ENCODE peak calls at places on chromosomes 4 and X, in four cellular contexts. O is H1, T is H9, V is mesendoderm. Z is an unnamed sample.
A peak's percentile ranks its signal among the peaks of the same experiment; 100 is the strongest.

GRCh38 chr4:182975806-182976205 is 58.6 kb upstream of the DCTD start:
- DNase-seq in O (no peak), T (no peak), V (no peak), Z (peak; percentile 90)

GRCh38 chrX:72716766-72717165 is 2.7 kb upstream of the PHKA1 start:
- DNase-seq in O (no peak), T (no peak), V (no peak), Z (peak; percentile 26)

GRCh38 chrX:149825424-149825823 is 43.7 kb downstream of the MAGEA9 start:
- DNase-seq in O (no peak), T (peak; percentile 68), V (peak; percentile 54), Z (no peak)

GRCh38 chrX:103831803-103832544 is at the start of gene RAB9B:
- DNase-seq in O (no peak), T (peak; percentile 88), V (peak; percentile 66), Z (peak; percentile 33)

GRCh38 chrX:68829594-68830485 is 1.0 kb downstream of the EFNB1 start:
- DNase-seq in O (no peak), T (peak; percentile 25), V (no peak), Z (peak; percentile 19)

GRCh38 chrX:110741213-110741796 is 54.3 kb downstream of the CHRDL1 start:
- DNase-seq in O (no peak), T (peak; percentile 48), V (peak; percentile 49), Z (peak; percentile 73)

GRCh38 chr4:14167876-14168510 is 540.5 kb upstream of the BOD1L1 start:
- DNase-seq in O (no peak), T (no peak), V (no peak), Z (peak; percentile 45)

GRCh38 chrX:66200855-66201795 is 37.1 kb downstream of the HEPH start:
- DNase-seq in O (no peak), T (no peak), V (no peak), Z (peak; percentile 17)

GRCh38 chr4:6720202-6720699 is 4.3 kb downstream of the BLOC1S4 start:
- DNase-seq in O (no peak), T (peak; percentile 85), V (peak; percentile 73), Z (peak; percentile 65)

GRCh38 chr4:81722229-81722900 is 250.7 kb upstream of the RASGEF1B start:
- DNase-seq in O (no peak), T (no peak), V (no peak), Z (no peak)

GRCh38 chrX:40474205-40474626 is 106.6 kb upstream of the ATP6AP2 start:
- DNase-seq in O (peak; percentile 68), T (peak; percentile 96), V (peak; percentile 99), Z (peak; percentile 4)

GRCh38 chr4:113636877-113637276 is 124.7 kb downstream of the CAMK2D start:
- DNase-seq in O (no peak), T (no peak), V (peak; percentile 60), Z (peak; percentile 62)

GRCh38 chr4:169332595-169332994 is 61.8 kb upstream of the SH3RF1 start:
- DNase-seq in O (no peak), T (no peak), V (no peak), Z (no peak)

GRCh38 chr4:10643600-10644425 is 40.8 kb downstream of the CLNK start:
- DNase-seq in O (no peak), T (no peak), V (no peak), Z (peak; percentile 20)

GRCh38 chrX:66164470-66164869 is 423 bp downstream of the HEPH start:
- DNase-seq in O (no peak), T (no peak), V (peak; percentile 13), Z (no peak)

GRCh38 chrX:19549838-19550237 is 34.5 kb upstream of the MAP3K15 start:
- DNase-seq in O (no peak), T (no peak), V (no peak), Z (no peak)

GRCh38 chrX:124098089-124098488 is 136.6 kb downstream of the STAG2 start:
- DNase-seq in O (no peak), T (no peak), V (peak; percentile 13), Z (peak; percentile 51)

GRCh38 chrX:19790829-19791228 is 96.6 kb downstream of the SH3KBP1 start:
- DNase-seq in O (no peak), T (no peak), V (no peak), Z (no peak)

GRCh38 chr4:39730067-39730466 is 32.1 kb downstream of the UBE2K start:
- DNase-seq in O (no peak), T (no peak), V (no peak), Z (no peak)

GRCh38 chr4:1655676-1656075 is 28.4 kb downstream of the FAM53A start:
- DNase-seq in O (no peak), T (no peak), V (no peak), Z (no peak)

GRCh38 chr4:1652088-1652487 is 32.0 kb downstream of the FAM53A start:
- DNase-seq in O (no peak), T (no peak), V (no peak), Z (no peak)

GRCh38 chr4:1654216-1654945 is 29.7 kb downstream of the FAM53A start:
- DNase-seq in O (no peak), T (no peak), V (no peak), Z (no peak)

GRCh38 chr4:1655081-1655480 is 29.0 kb downstream of the FAM53A start:
- DNase-seq in O (no peak), T (no peak), V (no peak), Z (no peak)

DNA sequence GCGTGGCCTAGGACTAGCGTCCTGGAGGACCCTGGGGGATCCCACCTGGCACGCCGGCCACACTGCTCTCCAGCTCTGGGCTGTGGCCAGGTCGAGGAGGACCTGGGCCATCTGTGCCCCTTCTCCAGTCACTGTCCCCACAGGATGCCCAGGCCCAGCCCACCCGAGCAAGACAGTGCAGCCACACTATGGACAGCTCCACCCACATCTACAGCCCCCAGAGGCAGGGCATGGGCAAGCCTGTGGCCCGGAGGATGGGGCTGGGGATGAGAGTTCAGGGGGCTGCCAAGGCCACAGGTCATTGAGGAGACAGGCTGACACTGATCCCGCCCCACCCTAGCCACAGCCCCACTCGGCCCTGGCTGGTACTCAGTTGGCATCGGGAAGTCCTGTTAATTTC is 30.3 kb downstream of the FAM53A start:
- DNase-seq in O (no peak), T (no peak), V (no peak), Z (no peak)
- H4K5ac ChIP-seq in O (no peak overlapping the region), T (no peak overlapping the region), V (no peak overlapping the region), Z (no peak overlapping the region)

GRCh38 chrX:2934715-2935363 is 5.7 kb upstream of the ARSD start:
- DNase-seq in O (no peak), T (no peak), V (no peak), Z (no peak)

GRCh38 chrX:2935364-2935748 is 6.2 kb upstream of the ARSD start:
- DNase-seq in O (no peak), T (no peak), V (no peak), Z (no peak)

GRCh38 chrX:2931155-2931554 is 2.0 kb upstream of the ARSD start:
- DNase-seq in O (no peak), T (no peak), V (no peak), Z (no peak)

GRCh38 chrX:2931612-2932011 is 2.5 kb upstream of the ARSD start:
- DNase-seq in O (no peak), T (peak; percentile 90), V (peak; percentile 54), Z (no peak)

GRCh38 chrX:2933125-2933900 is 4.2 kb upstream of the ARSD start:
- DNase-seq in O (no peak), T (no peak), V (no peak), Z (no peak)
- H4K5ac ChIP-seq in O (no peak overlapping the region), T (no peak overlapping the region), V (no peak overlapping the region), Z (no peak overlapping the region)

GRCh38 chr4:125338814-125339213 is 24.1 kb downstream of the FAT4 start:
- DNase-seq in O (no peak), T (no peak), V (no peak), Z (no peak)
- H4K5ac ChIP-seq in O (no peak overlapping the region), T (no peak overlapping the region), V (no peak overlapping the region), Z (no peak overlapping the region)

GRCh38 chr4:55157559-55158277 is 32.3 kb upstream of the KDR start:
- DNase-seq in O (no peak), T (peak; percentile 57), V (no peak), Z (no peak)
- H4K5ac ChIP-seq in O (no peak overlapping the region), T (no peak overlapping the region), V (no peak overlapping the region), Z (no peak overlapping the region)

GRCh38 chr4:69039071-69039470 is 57.2 kb upstream of the UGT2B7 start:
- DNase-seq in O (no peak), T (no peak), V (no peak), Z (no peak)

GRCh38 chr4:69038582-69038981 is 57.7 kb upstream of the UGT2B7 start:
- DNase-seq in O (no peak), T (no peak), V (no peak), Z (peak; percentile 63)

GRCh38 chr4:69049860-69050259 is 46.4 kb upstream of the UGT2B7 start:
- DNase-seq in O (no peak), T (no peak), V (no peak), Z (no peak)

DNA sequence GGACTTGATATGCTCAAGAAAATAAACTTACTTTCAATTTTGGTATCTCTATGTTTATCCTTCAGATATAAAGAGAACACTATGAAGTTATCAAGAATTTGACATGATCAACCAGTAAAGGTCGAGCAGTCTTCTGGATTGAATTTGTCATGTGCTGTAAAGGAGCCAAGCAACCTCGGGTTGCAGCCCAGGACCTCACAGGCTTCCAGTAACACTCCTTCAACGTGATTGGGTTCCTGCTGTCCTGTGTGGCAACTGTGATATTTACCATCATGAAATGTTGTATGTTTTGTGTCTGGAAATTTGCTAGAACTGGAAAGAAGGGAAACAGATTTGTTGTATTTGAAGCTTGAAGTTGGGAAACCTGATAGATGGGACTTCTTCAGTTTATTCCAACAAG is 52.0 kb upstream of the UGT2B7 start:
- DNase-seq in O (no peak), T (no peak), V (no peak), Z (peak; percentile 35)
- H4K5ac ChIP-seq in O (no peak overlapping the region), T (no peak overlapping the region), V (no peak overlapping the region), Z (no peak overlapping the region)

GRCh38 chrX:154967603-154968002 is 54.9 kb downstream of the F8 start:
- DNase-seq in O (no peak), T (no peak), V (no peak), Z (peak; percentile 5)
- H4K5ac ChIP-seq in O (no peak overlapping the region), T (no peak overlapping the region), V (no peak overlapping the region), Z (no peak overlapping the region)

DNA sequence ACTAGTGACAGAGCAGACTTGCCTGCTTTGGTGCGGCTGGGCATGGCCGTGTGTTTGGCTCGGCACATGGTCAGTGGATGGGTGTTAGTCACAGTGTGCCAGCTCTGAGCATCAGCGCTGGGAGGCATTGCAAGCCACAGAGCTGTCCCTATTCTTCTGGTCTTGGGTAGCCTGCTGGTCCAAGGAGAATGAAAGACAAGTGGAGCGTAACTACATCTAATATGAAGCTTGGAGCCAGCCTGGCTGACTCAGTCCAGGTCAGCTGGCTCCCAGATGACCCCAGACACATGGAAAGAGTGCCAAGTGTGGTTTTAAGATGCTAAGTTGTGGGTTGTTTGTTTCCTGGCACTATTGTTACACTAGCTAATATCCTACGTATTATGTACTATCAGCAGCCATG is 632.1 kb upstream of the ZFP42 start:
- DNase-seq in O (no peak), T (no peak), V (no peak), Z (no peak)
- H4K5ac ChIP-seq in O (no peak overlapping the region), T (no peak overlapping the region), V (no peak overlapping the region), Z (no peak overlapping the region)

DNA sequence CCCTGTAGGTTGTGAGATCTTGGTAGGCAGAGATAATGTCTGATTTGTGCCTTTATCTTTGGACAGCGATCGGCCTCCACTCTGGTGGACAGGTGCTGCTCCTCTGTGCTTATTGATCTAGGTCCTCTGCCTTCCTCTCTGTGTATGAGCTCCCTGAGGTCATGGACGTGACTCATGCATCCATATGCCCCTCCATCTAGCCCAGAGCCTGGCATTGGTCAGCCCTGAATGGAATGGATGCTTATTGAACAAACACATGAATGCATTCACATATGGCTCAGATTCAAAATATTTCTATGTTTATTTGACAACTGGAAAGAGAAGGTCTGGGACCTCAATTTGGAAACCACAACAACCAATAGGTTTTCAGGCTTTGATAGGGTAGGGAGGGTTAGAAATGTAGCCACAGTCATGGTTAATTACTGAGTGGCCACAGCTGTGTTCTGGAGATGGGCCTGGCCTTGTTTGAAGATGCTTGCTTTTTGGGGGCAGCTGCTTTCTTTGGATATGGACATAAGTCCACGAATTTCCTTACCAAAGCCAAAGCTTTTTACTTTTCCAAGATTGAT is 76.2 kb downstream of the SEL1L3 start:
- DNase-seq in O (no peak), T (no peak), V (no peak), Z (peak; percentile 70)
- H4K5ac ChIP-seq in O (no peak overlapping the region), T (no peak overlapping the region), V (no peak overlapping the region), Z (no peak overlapping the region)

Z was measured in IMR-90.